ENCODE peak calls at places on chromosomes 11 and 22, in ten cellular contexts. C, L, I, O, G, N, U, F, S and T are unnamed samples.

GRCh38 chr11:120880791-120881190 is 143.1 kb upstream of the TBCEL start:
- DNase-seq in I (no peak), S (no peak), F (no peak), O (no peak), L (no peak), C (no peak), N (no peak), U (no peak), G (no peak), T (no peak)

GRCh38 chr22:49915610-49916009 is 2.6 kb downstream of the ALG12 start:
- DNase-seq in L (no peak), S (no peak), G (no peak), C (no peak), F (no peak), U (no peak), I (peak), N (no peak), O (no peak), T (no peak)

GRCh38 chr11:123082977-123083376 is 21.0 kb upstream of the HSPA8 start:
- DNase-seq in L (no peak), F (no peak), O (no peak), C (no peak), N (no peak), I (no peak), U (no peak), S (no peak), G (no peak), T (no peak)

GRCh38 chr11:35861191-35861590 is 82.7 kb upstream of the LDLRAD3 start:
- DNase-seq in O (no peak), U (no peak), L (no peak), C (no peak), I (no peak), F (no peak), G (no peak), N (no peak), S (no peak), T (no peak)

GRCh38 chr11:113465786-113466185 is 9.4 kb downstream of the DRD2 start:
- DNase-seq in F (no peak), S (peak), N (no peak), C (no peak), U (no peak), O (no peak), I (peak), G (no peak), L (no peak), T (no peak)

GRCh38 chr22:47107431-47107830 is 345.0 kb downstream of the TBC1D22A start:
- DNase-seq in S (peak), F (no peak), I (no peak), C (no peak), L (peak), O (no peak), N (no peak), U (no peak), G (no peak), T (no peak)

GRCh38 chr11:35983965-35984364 is 40.1 kb downstream of the LDLRAD3 start:
- DNase-seq in S (no peak), N (no peak), C (no peak), G (no peak), L (no peak), O (no peak), I (no peak), U (no peak), F (no peak), T (no peak)

GRCh38 chr11:118215262-118215661 is 9.5 kb downstream of the JAML start:
- DNase-seq in C (no peak), U (no peak), F (no peak), I (no peak), S (no peak), G (peak), O (no peak), N (no peak), L (no peak), T (no peak)

GRCh38 chr11:70812472-70812871 is 414.1 kb downstream of the CTTN start:
- DNase-seq in L (no peak), O (no peak), S (no peak), I (no peak), C (no peak), F (no peak), N (no peak), U (no peak), G (no peak), T (no peak)

GRCh38 chr11:104858882-104859735 is 39.2 kb downstream of the CASP12 start:
- DNase-seq in G (peak), S (no peak), I (no peak), O (no peak), U (no peak), N (no peak), C (peak), F (no peak), L (no peak), T (no peak)

GRCh38 chr11:57276169-57276854 is 39.3 kb upstream of the APLNR start:
- DNase-seq in O (no peak), C (no peak), L (no peak), S (no peak), I (no peak), U (no peak), F (no peak), G (no peak), N (no peak), T (no peak)

GRCh38 chr11:85787809-85788805 is 22.8 kb downstream of the SYTL2 start:
- DNase-seq in C (no peak), I (no peak), L (peak), G (no peak), N (no peak), S (peak), F (no peak), U (peak), O (no peak), T (peak)

GRCh38 chr22:23058481-23059336 is 11.6 kb upstream of the GNAZ start:
- DNase-seq in L (no peak), O (no peak), U (no peak), G (no peak), I (peak), S (no peak), N (no peak), F (no peak), C (no peak), T (no peak)

GRCh38 chr11:2483426-2483825 is 38.6 kb downstream of the KCNQ1 start:
- DNase-seq in C (no peak), O (no peak), I (no peak), G (no peak), S (no peak), N (no peak), F (no peak), L (no peak), U (peak), T (no peak)

GRCh38 chr11:117743121-117743815 is 53.7 kb downstream of the DSCAML1 start:
- DNase-seq in S (peak), U (peak), G (peak), I (no peak), L (no peak), O (no peak), N (no peak), F (peak), C (no peak), T (peak)

GRCh38 chr22:44363214-44363979 is 50.6 kb upstream of the SHISAL1 start:
- DNase-seq in O (peak), N (no peak), I (peak), C (no peak), F (no peak), L (peak), S (peak), G (no peak), U (peak), T (peak)

GRCh38 chr11:3021125-3021524 is 29.0 kb upstream of the NAP1L4 start:
- DNase-seq in U (peak), I (peak), O (no peak), S (peak), G (peak), N (peak), L (peak), F (no peak), C (peak), T (peak)

GRCh38 chr22:32538516-32538915 is 63.9 kb downstream of the FBXO7 start:
- DNase-seq in N (no peak), G (no peak), S (no peak), F (no peak), O (no peak), I (no peak), L (no peak), C (no peak), U (no peak), T (no peak)

GRCh38 chr11:92224394-92225205 is at the start of gene FAT3:
- DNase-seq in C (peak), G (no peak), F (no peak), L (peak), N (peak), O (peak), I (peak), U (peak), S (no peak), T (peak)

GRCh38 chr11:75165721-75166120 is 14.8 kb downstream of the SLCO2B1 start:
- DNase-seq in N (no peak), S (no peak), U (no peak), I (no peak), F (no peak), L (no peak), O (no peak), G (no peak), C (no peak), T (no peak)

GRCh38 chr11:59145534-59145933 is 2.9 kb downstream of the FAM111A start:
- DNase-seq in U (no peak), N (no peak), L (peak), I (no peak), G (no peak), C (no peak), O (no peak), F (peak), S (peak), T (no peak)

GRCh38 chr11:37811349-37811748 is 1213.3 kb upstream of the RAG2 start:
- DNase-seq in U (peak), G (no peak), I (peak), F (no peak), L (no peak), N (no peak), S (no peak), C (no peak), O (no peak), T (no peak)

GRCh38 chr11:68142028-68142412 is 20.8 kb upstream of the CHKA start:
- DNase-seq in I (peak), U (peak), C (peak), G (peak), S (no peak), L (no peak), F (no peak), O (no peak), N (no peak), T (peak)

DNA sequence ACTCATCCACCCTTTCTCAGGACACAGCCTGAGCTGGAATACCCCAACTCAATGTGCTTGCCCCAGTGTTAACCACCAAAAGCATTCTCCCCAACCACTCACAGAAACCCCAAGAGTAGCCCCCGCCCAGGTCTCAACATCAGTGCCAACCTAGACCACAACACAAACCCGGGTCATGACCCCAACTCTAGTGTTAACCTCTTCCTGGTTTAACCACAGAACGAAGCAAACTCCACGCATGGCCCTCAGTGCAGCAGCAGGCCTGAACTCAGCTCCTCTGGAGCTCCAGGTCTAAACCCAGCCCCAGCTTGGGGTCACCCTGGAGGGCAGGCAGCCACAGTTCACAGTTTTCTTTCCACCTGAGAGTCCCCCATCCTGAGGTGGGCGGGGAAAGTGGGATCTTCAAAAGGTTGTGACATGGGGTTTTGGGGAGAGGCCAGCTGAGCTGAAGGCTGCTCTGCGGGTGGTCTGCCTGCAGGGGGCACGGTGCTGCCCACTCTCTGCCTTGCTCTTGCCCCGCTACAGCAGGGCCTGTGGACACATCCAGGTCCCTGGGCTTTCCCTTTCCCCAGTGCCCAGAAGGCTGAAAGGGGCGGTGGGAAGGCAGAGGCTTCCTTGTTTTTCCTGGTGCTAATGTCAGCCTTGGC is 37.9 kb downstream of the NECTIN1 start:
- DNase-seq in G (peak), L (no peak), F (no peak), I (no peak), S (no peak), U (no peak), O (no peak), C (no peak), N (no peak), T (no peak)
- TF ChIP-seq CTCF in G (peak), L (peak), F (no peak), I (peak), S (peak), U (no peak), O (no peak), C (no peak), N (peak), T (no peak)

GRCh38 chr22:40834628-40835027 is 15.5 kb upstream of the SLC25A17 start:
- DNase-seq in N (no peak), C (no peak), O (no peak), F (no peak), S (no peak), U (no peak), G (no peak), L (no peak), I (no peak), T (no peak)
- TF ChIP-seq CTCF in N (no peak), C (no peak), O (no peak), F (no peak), S (no peak), U (no peak), G (no peak), L (no peak), I (no peak), T (no peak)

GRCh38 chr22:28002863-28003565 is 84.0 kb upstream of the PITPNB start:
- DNase-seq in I (no peak), G (no peak), O (no peak), S (peak), U (no peak), N (no peak), L (no peak), C (no peak), F (no peak), T (no peak)

GRCh38 chr22:28001171-28001835 is 82.2 kb upstream of the PITPNB start:
- DNase-seq in U (no peak), O (no peak), I (no peak), C (no peak), N (no peak), F (no peak), S (no peak), L (no peak), G (no peak), T (no peak)

GRCh38 chr22:28000361-28000760 is 81.3 kb upstream of the PITPNB start:
- DNase-seq in S (no peak), C (no peak), U (no peak), O (no peak), L (no peak), F (no peak), G (no peak), N (no peak), I (no peak), T (no peak)

GRCh38 chr22:28004021-28004420 is 85.0 kb upstream of the PITPNB start:
- DNase-seq in G (no peak), U (no peak), S (no peak), F (no peak), C (no peak), L (no peak), N (no peak), O (no peak), I (no peak), T (no peak)

GRCh38 chr22:28002181-28002700 is 83.2 kb upstream of the PITPNB start:
- DNase-seq in F (no peak), S (no peak), O (no peak), I (no peak), N (no peak), G (no peak), L (no peak), C (no peak), U (no peak), T (no peak)
- TF ChIP-seq CTCF in F (no peak), S (no peak), O (no peak), I (no peak), N (no peak), G (no peak), L (no peak), C (no peak), U (no peak), T (no peak)

DNA sequence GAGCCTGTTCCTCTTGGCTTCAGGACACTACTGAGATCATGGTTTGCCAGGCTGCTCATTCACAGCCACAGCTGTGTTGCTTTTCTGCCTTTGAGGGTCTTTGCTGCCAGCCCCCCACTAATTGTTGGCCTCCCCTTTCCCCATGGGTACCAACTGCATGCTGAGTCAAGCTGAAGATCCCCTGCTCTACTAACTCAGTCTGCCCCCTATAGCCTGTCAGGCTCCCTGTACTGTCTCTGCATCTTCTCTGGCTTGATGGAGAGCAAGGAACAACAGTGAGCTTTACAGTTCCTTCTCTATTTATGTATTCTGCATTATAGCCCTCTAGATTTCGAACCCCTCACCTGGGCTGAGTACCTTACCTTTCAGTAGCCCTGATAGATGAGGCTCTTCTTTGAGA is 257.6 kb upstream of the CADM1 start:
- DNase-seq in L (no peak), N (no peak), O (no peak), U (no peak), F (no peak), G (no peak), S (no peak), C (no peak), I (no peak), T (no peak)
- TF ChIP-seq CTCF in L (no peak), N (no peak), O (no peak), U (no peak), F (no peak), G (no peak), S (no peak), C (no peak), I (peak), T (no peak)

GRCh38 chr11:30465623-30466022 is 120.5 kb downstream of the MPPED2 start:
- DNase-seq in U (no peak), O (no peak), L (no peak), N (no peak), I (no peak), S (no peak), C (no peak), F (no peak), G (no peak), T (no peak)

GRCh38 chr11:30465192-30465591 is 121.0 kb downstream of the MPPED2 start:
- DNase-seq in U (no peak), N (no peak), O (no peak), L (no peak), F (no peak), I (no peak), G (no peak), S (no peak), C (no peak), T (no peak)

GRCh38 chr11:30471244-30471643 is 114.9 kb downstream of the MPPED2 start:
- DNase-seq in U (no peak), I (no peak), S (no peak), C (no peak), F (no peak), G (no peak), O (no peak), N (no peak), L (no peak), T (no peak)

GRCh38 chr11:30474151-30474954 is 111.8 kb downstream of the MPPED2 start:
- DNase-seq in U (no peak), S (no peak), O (no peak), C (no peak), I (no peak), G (no peak), F (no peak), N (no peak), L (no peak), T (no peak)

GRCh38 chr11:30468881-30469280 is 117.3 kb downstream of the MPPED2 start:
- DNase-seq in F (no peak), L (no peak), S (no peak), O (no peak), G (no peak), I (no peak), N (no peak), U (no peak), C (no peak), T (no peak)
- TF ChIP-seq CTCF in F (no peak), L (no peak), S (no peak), O (no peak), G (no peak), I (no peak), N (no peak), U (no peak), C (no peak), T (no peak)

GRCh38 chr22:17540481-17540880 is 22.8 kb upstream of the SLC25A18 start:
- DNase-seq in F (no peak), I (peak), N (no peak), G (peak), C (no peak), O (no peak), S (no peak), U (no peak), L (no peak), T (no peak)
- TF ChIP-seq CTCF in F (no peak), I (peak), N (no peak), G (no peak), C (no peak), O (no peak), S (no peak), U (no peak), L (no peak), T (no peak)

GRCh38 chr11:47725445-47726442 is 10.6 kb upstream of the AGBL2 start:
- DNase-seq in N (no peak), O (no peak), S (no peak), C (no peak), L (no peak), F (no peak), G (no peak), I (no peak), U (no peak), T (no peak)

GRCh38 chr11:47731466-47731865 is 16.3 kb upstream of the AGBL2 start:
- DNase-seq in F (no peak), N (no peak), S (no peak), I (no peak), O (no peak), G (no peak), L (no peak), C (no peak), U (no peak), T (no peak)

GRCh38 chr11:47724041-47724729 is 9.0 kb upstream of the AGBL2 start:
- DNase-seq in G (no peak), F (peak), L (peak), S (peak), U (peak), C (no peak), N (no peak), O (peak), I (no peak), T (peak)

GRCh38 chr11:47723041-47723440 is 7.9 kb upstream of the AGBL2 start:
- DNase-seq in C (no peak), S (no peak), L (no peak), U (no peak), I (no peak), N (no peak), O (peak), G (no peak), F (no peak), T (no peak)

GRCh38 chr11:47726878-47727514 is 11.8 kb upstream of the AGBL2 start:
- DNase-seq in I (no peak), N (no peak), U (no peak), O (no peak), S (no peak), F (no peak), G (no peak), L (no peak), C (no peak), T (no peak)
- TF ChIP-seq CTCF in I (no peak), N (no peak), U (no peak), O (no peak), S (no peak), F (no peak), G (no peak), L (no peak), C (no peak), T (no peak)

GRCh38 chr11:706957-707816 is 1.2 kb downstream of the EPS8L2 start:
- DNase-seq in L (no peak), I (peak), N (no peak), S (no peak), C (peak), O (no peak), U (peak), G (no peak), F (no peak), T (peak)
- TF ChIP-seq CTCF in L (no peak), I (peak), N (no peak), S (no peak), C (no peak), O (no peak), U (no peak), G (no peak), F (no peak), T (no peak)